ENCODE peak calls at places on chromosomes 11 and 22, in six cellular contexts. F is H1, D is neuronal stem cell, T is IMR-90, O is mesendoderm, I is mesenchymal stem cell. V is an unnamed sample.

GRCh38 chr11:46336781-46337180 is 10.5 kb upstream of the DGKZ start:
- DNase-seq in F (no peak), I (peak), D (no peak), T (no peak), O (no peak), V (peak)

GRCh38 chr11:127003260-127003981 is 2.9 kb upstream of the KIRREL3 start:
- DNase-seq in F (peak), O (peak), T (peak), D (peak), I (peak), V (peak)

GRCh38 chr11:19739872-19740271 is 27.2 kb downstream of the NAV2 start:
- DNase-seq in F (peak), D (no peak), O (peak), T (peak), I (peak), V (no peak)

GRCh38 chr11:72777755-72778278 is 16.0 kb downstream of the STARD10 start:
- DNase-seq in T (no peak), D (no peak), I (no peak), O (no peak), F (no peak), V (peak)

GRCh38 chr22:31096637-31097274 is 10.6 kb downstream of the SELENOM start:
- DNase-seq in F (peak), T (no peak), O (no peak), I (no peak), D (no peak), V (no peak)

GRCh38 chr22:47192651-47193437 is 430.4 kb downstream of the TBC1D22A start:
- DNase-seq in D (no peak), O (no peak), I (no peak), T (no peak), F (no peak), V (no peak)

GRCh38 chr22:35303029-35303624 is 3.4 kb downstream of the TOM1 start:
- DNase-seq in F (no peak), T (no peak), I (no peak), O (no peak), D (no peak), V (no peak)

GRCh38 chr22:25202290-25202921 is 2.7 kb downstream of the CRYBB3 start:
- DNase-seq in O (peak), T (peak), F (peak), I (peak), D (peak), V (peak)

GRCh38 chr11:1049431-1049891 is 12.9 kb upstream of the MUC6 start:
- DNase-seq in O (no peak), T (no peak), D (no peak), I (no peak), F (no peak), V (no peak)

GRCh38 chr22:29109853-29110252 is 37.0 kb downstream of the KREMEN1 start:
- DNase-seq in D (no peak), T (peak), O (no peak), I (peak), F (no peak), V (no peak)

GRCh38 chr11:45264839-45265515 is 21.2 kb downstream of the SYT13 start:
- DNase-seq in O (no peak), T (peak), D (no peak), F (no peak), I (peak), V (peak)

GRCh38 chr11:8359521-8359920 is 95.8 kb upstream of the LMO1 start:
- DNase-seq in O (no peak), I (no peak), T (no peak), D (no peak), F (no peak), V (no peak)

GRCh38 chr11:133115099-133115498 is 417.2 kb downstream of the OPCML start:
- DNase-seq in T (no peak), D (no peak), F (no peak), I (no peak), O (no peak), V (no peak)

GRCh38 chr11:271316-271715 is 6.9 kb upstream of the NLRP6 start:
- DNase-seq in I (no peak), F (no peak), O (no peak), T (no peak), D (no peak), V (no peak)

GRCh38 chr22:20206709-20207215 is 55.9 kb upstream of the CCDC188 start:
- DNase-seq in T (peak), D (no peak), F (no peak), I (peak), O (no peak), V (no peak)

GRCh38 chr11:62876712-62877111 is 4.0 kb upstream of the SLC3A2 start:
- DNase-seq in I (no peak), D (no peak), T (no peak), F (no peak), O (no peak), V (no peak)

GRCh38 chr11:8871283-8871775 is 39.7 kb upstream of the AKIP1 start:
- DNase-seq in O (peak), I (peak), F (peak), D (peak), T (peak), V (peak)

DNA sequence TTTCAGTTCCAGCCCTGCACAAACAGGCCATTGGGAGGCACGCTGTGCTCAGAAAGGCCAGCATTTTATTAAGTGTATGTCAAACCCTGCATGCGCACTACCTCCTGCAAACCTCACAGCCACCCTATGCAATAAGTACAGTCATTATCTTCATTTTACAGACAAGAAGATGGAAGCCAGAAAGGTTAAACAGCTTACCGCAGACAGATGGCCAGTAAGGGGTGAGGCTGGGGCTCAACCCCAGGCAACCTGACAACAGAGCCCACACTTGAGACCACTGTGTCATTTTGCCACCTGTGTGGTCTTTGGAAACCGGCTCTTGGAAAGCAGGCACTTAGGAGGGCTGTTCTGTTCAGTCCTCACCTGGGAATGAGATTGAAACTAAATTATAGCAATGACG is 142.3 kb downstream of the NXPE2 start:
- DNase-seq in T (no peak), O (no peak), F (no peak), D (no peak), I (no peak), V (no peak)
- H3K18ac ChIP-seq in T (no peak), O (no peak), F (no peak), D (no peak), I (no peak), V (no peak)

GRCh38 chr11:10927533-10927932 is 69.7 kb upstream of the ZBED5 start:
- DNase-seq in I (no peak), F (no peak), D (no peak), T (no peak), O (no peak), V (no peak)

GRCh38 chr11:10923886-10924285 is 66.0 kb upstream of the ZBED5 start:
- DNase-seq in F (no peak), T (no peak), I (no peak), D (no peak), O (no peak), V (no peak)

GRCh38 chr11:10926801-10927200 is 68.9 kb upstream of the ZBED5 start:
- DNase-seq in O (no peak), D (no peak), I (no peak), F (no peak), T (peak), V (no peak)

GRCh38 chr11:10922944-10923343 is 65.1 kb upstream of the ZBED5 start:
- DNase-seq in F (no peak), D (no peak), T (no peak), O (no peak), I (no peak), V (no peak)

DNA sequence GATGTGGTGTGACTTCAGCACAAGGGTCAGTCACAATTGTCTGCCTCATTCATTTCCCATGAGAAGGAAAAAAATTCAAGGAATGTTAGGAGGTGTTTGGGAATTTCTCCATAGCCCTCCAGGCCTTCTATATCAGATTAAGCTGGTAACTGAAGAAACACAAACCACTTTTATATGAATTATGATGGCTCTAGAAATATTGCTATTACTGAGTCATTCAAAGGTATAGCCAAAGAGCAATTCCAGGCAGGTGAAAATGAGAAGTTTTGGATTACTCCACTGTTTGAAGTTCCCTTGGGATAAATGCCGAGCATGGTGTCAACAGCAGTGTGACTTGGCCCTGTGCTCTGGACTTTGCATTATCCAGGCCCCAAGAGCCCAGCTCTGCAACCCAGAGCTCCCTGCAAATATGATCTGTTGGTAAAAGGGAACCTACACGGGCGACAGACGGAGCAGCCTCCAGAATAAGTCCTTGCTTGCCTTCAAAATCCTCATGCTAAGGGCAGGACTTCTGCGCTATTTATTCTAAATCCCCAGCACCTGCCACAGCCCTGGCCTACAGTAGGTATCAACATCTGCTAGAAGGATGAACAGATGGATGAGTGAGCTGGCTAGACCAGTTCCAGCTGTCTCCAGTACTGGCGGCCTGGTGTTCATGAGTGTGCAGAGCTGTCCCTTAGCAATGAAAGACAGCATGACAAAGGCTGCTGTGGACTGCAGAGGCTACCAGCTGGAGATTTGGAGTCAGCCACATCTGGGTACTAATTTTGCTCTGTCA is 67.5 kb upstream of the ZBED5 start:
- DNase-seq in F (no peak), D (no peak), T (no peak), O (peak), I (no peak), V (peak)
- H2AK5ac ChIP-seq in F (no peak), D (no peak), T (peak), O (no peak), I (no peak), V (no peak)

GRCh38 chr11:114065094-114065493 is 5.6 kb downstream of the ZBTB16 start:
- DNase-seq in O (no peak), D (no peak), F (no peak), T (no peak), I (no peak), V (no peak)
- H3K4me3 ChIP-seq in O (no peak), D (no peak), F (no peak), T (no peak), I (no peak), V (no peak)

GRCh38 chr11:11782532-11783110 is 59.2 kb upstream of the USP47 start:
- DNase-seq in O (no peak), F (no peak), D (no peak), T (no peak), I (no peak), V (no peak)
- H3K18ac ChIP-seq in O (no peak), F (no peak), D (no peak), T (no peak), I (no peak), V (no peak)

GRCh38 chr22:49879871-49880270 is 26.2 kb downstream of the ZBED4 start:
- DNase-seq in O (no peak), T (no peak), I (no peak), F (no peak), D (no peak), V (no peak)
- H2AK5ac ChIP-seq in O (no peak), T (no peak), I (no peak), F (peak), D (no peak), V (no peak)

DNA sequence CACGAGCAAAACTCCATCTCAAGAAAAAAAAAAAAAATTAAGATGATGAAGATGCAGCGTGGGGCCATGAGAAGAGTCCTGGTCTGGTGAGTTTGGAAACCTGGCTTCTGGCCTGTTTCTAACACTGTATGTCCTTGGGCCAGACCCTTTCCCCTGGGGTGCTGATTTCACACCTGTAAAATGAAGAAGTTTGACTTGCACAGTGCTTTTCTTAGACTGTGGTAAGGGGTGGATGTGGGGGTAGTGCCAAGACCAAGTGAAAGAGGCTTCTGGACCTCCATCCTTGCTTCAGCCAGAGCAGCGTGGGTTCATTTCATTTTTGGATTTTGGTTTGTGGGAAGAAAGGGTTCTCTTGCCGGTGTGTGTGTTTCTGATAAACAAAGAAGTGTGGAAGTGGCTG is 42.1 kb downstream of the PTPRJ start:
- DNase-seq in I (no peak), D (no peak), T (no peak), F (no peak), O (no peak), V (no peak)
- H3K4me3 ChIP-seq in I (no peak), D (no peak), T (no peak), F (no peak), O (no peak), V (no peak)

GRCh38 chr11:119317592-119318239 is 786 bp upstream of the MCAM start:
- DNase-seq in I (no peak), O (no peak), F (no peak), T (no peak), D (no peak), V (peak)

GRCh38 chr11:119319136-119319701 is 2.3 kb upstream of the MCAM start:
- DNase-seq in F (no peak), T (no peak), D (no peak), O (no peak), I (no peak), V (no peak)

GRCh38 chr11:119319702-119320592 is 3.0 kb upstream of the MCAM start:
- DNase-seq in I (no peak), T (no peak), O (peak), D (no peak), F (no peak), V (no peak)

GRCh38 chr11:119316729-119317591 is at the start of gene MCAM:
- DNase-seq in F (peak), T (peak), O (peak), D (no peak), I (peak), V (no peak)

DNA sequence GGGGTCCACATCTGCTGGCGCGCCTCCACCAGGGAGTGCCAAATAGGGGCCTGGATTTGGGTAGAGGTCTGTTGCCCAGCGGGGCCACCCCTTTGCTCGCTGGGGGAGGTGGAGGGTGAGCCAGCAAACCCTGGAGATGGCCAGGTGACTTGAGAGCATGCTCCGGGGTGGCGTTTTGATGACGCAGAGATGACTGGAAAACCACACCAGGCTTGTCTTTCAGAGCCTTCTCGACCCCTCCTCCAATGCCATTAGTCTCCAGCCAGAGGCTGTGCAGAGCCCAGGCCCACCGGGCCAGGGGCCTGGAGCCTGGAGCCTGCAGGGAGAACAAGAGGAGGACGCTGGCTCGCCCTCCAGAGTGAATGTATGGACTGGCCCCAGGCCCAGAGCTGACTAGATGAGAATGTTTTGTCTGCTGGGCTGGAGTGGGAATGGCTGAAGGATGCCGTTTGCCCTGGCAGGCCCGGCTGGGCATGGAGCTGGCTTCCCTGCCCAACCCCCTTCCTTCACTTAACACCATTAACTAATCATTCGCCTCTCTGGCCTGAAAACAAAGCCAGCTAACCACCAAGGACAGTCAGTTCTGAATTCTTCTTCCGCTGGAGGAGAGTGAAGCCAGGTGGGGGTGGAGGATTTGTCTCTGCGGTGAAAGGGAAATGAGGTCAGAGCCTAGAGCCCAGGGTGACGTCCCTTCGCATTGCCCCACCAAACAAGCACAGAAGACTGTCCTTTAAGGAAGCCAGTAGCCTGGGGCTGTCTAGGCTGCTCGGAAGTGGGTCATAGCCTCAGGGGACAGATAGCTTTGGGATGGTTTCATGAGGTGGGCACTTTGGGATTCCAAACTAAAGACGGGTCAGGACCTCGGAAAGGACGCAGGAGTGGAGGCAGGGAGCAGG is 1.6 kb upstream of the MCAM start:
- DNase-seq in T (peak), D (no peak), I (peak), F (no peak), O (peak), V (peak)
- H3K18ac ChIP-seq in T (peak), D (peak), I (peak), F (peak), O (peak), V (peak)

GRCh38 chr11:120392791-120393190 is 56.6 kb downstream of the ARHGEF12 start:
- DNase-seq in D (no peak), F (no peak), I (no peak), T (peak), O (no peak), V (no peak)
- H2AK5ac ChIP-seq in D (no peak), F (no peak), I (no peak), T (peak), O (no peak), V (no peak)

GRCh38 chr22:41910599-41911291 is 4.1 kb downstream of the SHISA8 start:
- DNase-seq in O (no peak), I (no peak), D (no peak), F (no peak), T (no peak), V (no peak)
- H3K4me3 ChIP-seq in O (no peak), I (peak), D (peak), F (no peak), T (peak), V (no peak)

DNA sequence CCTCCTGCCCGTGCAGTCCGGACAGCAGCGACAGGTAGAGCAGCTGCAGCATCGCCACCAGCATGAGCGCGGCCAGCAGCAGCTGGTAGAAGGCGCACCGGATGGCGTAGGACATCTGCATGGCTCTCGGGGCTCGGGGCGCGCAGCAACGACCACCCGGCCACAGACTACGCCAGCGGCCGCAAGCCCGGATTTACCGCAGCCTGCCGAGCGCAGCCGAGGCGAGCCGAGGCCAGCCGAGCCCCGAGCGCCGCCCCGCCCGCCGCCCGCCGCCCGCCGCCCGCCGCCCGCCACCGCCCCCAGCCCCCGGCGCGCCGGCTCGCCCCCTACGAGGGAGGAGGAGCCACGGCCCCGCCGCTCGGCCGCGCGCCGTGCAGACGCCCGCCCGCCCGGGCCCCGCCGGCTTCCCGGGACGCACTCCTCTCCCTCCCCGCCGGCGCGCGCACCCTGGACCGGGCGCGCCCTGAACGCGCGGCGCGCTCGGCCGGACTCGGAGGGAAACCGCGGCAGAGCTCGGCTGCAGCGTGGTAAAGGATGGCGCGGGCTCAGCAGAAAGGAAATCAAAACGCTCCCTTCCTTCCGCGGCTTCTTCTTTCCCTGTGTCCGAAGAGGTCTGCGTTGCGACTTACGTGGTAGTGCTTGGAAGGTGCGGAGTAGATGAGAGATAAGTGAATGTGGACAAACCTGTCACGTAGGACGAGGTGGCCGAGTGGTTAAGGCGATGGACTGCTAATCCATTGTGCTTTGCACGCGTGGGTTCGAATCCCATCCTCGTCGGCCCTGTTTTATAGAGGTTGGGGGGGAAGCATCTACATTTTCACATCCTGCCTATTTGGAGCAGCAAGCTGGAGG is at the start of gene B4GAT1:
- DNase-seq in T (peak), O (peak), F (peak), D (peak), I (peak), V (peak)
- H3K18ac ChIP-seq in T (no peak), O (peak), F (peak), D (peak), I (peak), V (peak)